ENCODE peak calls at places on chromosomes 13 and 19, in eight cellular contexts. C is epithelial cell of esophagus; W is HFF-Myc; Q is activated naive CD4-positive, alpha-beta T cell; G is BE2C; X is RWPE1; Z is stimulated activated CD4-positive, alpha-beta T cell treated with anti-CD3 and anti-CD28 coated beads, Interleukin-12 subunit alpha, Interleukin-12 subunit beta, amount 100 ng/mL, for 4 hours; S is T-helper 1 cell. A is an unnamed sample.

GRCh38 chr19:53432088-53432661 is 391 bp downstream of the ZNF761 start:
- DNase-seq in C (peak), X (peak), W (no peak), Q (no peak), S (peak), G (peak), Z (peak), A (no peak)

GRCh38 chr19:46728693-46729339 is 11.9 kb upstream of the PRKD2 start:
- DNase-seq in W (no peak), X (peak), C (peak), Z (peak), S (peak), Q (peak), G (peak), A (no peak)

GRCh38 chr19:41694831-41695635 is 7.0 kb upstream of the CEACAM7 start:
- DNase-seq in S (no peak), Z (no peak), W (no peak), G (no peak), Q (no peak), C (no peak), X (no peak), A (no peak)

GRCh38 chr13:97851269-97851668 is 102.2 kb upstream of the IPO5 start:
- DNase-seq in C (no peak), Z (no peak), G (no peak), X (no peak), Q (no peak), S (no peak), W (no peak), A (no peak)

GRCh38 chr13:83943530-83944279 is 61.4 kb upstream of the SLITRK1 start:
- DNase-seq in C (no peak), Q (no peak), Z (no peak), S (no peak), G (no peak), W (no peak), X (no peak), A (no peak)

GRCh38 chr19:15014579-15014978 is 34.7 kb upstream of the CASP14 start:
- DNase-seq in Z (no peak), G (no peak), W (no peak), S (no peak), X (peak), C (no peak), Q (no peak), A (no peak)

GRCh38 chr13:102484329-102484728 is 82.5 kb upstream of the FGF14 start:
- DNase-seq in W (no peak), S (no peak), Z (no peak), Q (no peak), X (peak), G (peak), C (peak), A (no peak)

GRCh38 chr19:48970923-48971395 is 5.8 kb downstream of the FTL start:
- DNase-seq in G (peak), Z (peak), Q (peak), S (peak), X (peak), C (peak), W (no peak), A (no peak)

GRCh38 chr19:4425531-4425930 is 23.1 kb downstream of the CHAF1A start:
- DNase-seq in W (peak), X (no peak), Q (no peak), G (no peak), C (no peak), S (no peak), Z (no peak), A (no peak)

GRCh38 chr13:75319244-75319643 is 162.7 kb downstream of the TBC1D4 start:
- DNase-seq in Z (no peak), Q (no peak), S (no peak), G (no peak), C (peak), W (no peak), X (no peak), A (no peak)

GRCh38 chr19:21848706-21849105 is 12.7 kb upstream of the ZNF43 start:
- DNase-seq in Q (no peak), X (no peak), Z (no peak), G (no peak), S (no peak), C (peak), W (no peak), A (no peak)

GRCh38 chr19:47157455-47158321 is 27.1 kb downstream of the SAE1 start:
- DNase-seq in Z (no peak), Q (peak), G (no peak), X (peak), W (no peak), C (peak), S (no peak), A (no peak)

GRCh38 chr19:16208847-16209246 is 11.1 kb downstream of the AP1M1 start:
- DNase-seq in C (no peak), Q (no peak), X (no peak), S (no peak), G (no peak), Z (no peak), W (no peak), A (no peak)

GRCh38 chr13:112752211-112752610 is 62.4 kb downstream of the ATP11A start:
- DNase-seq in C (no peak), S (no peak), Q (no peak), Z (no peak), G (no peak), X (no peak), W (no peak), A (no peak)

GRCh38 chr13:112769615-112770014 is 79.8 kb downstream of the ATP11A start:
- DNase-seq in X (no peak), Z (no peak), W (no peak), Q (no peak), S (no peak), C (no peak), G (no peak), A (no peak)

GRCh38 chr13:51251480-51251879 is 29.3 kb downstream of the FAM124A start:
- DNase-seq in C (no peak), Q (no peak), X (no peak), S (no peak), Z (no peak), G (no peak), W (no peak), A (no peak)

GRCh38 chr13:55219538-55219937 is 1921.2 kb upstream of the PRR20A start:
- DNase-seq in X (no peak), W (no peak), G (no peak), S (no peak), Q (no peak), Z (no peak), C (no peak), A (no peak)

GRCh38 chr13:36997716-36998427 is 1.3 kb downstream of the ALG5 start:
- DNase-seq in W (no peak), Q (no peak), Z (no peak), X (no peak), S (no peak), G (no peak), C (no peak), A (no peak)

GRCh38 chr19:40411125-40411842 is 1.9 kb downstream of the PRX start:
- DNase-seq in S (no peak), Z (no peak), Q (no peak), X (no peak), C (no peak), W (no peak), G (no peak), A (no peak)

GRCh38 chr19:23203841-23204344 is 46.3 kb downstream of the ZNF724 start:
- DNase-seq in S (no peak), Z (no peak), X (no peak), Q (no peak), W (no peak), G (no peak), C (no peak), A (no peak)

GRCh38 chr19:39497850-39498261 is 891 bp upstream of the DLL3 start:
- DNase-seq in Z (no peak), S (no peak), X (no peak), Q (no peak), G (peak), C (peak), W (no peak), A (no peak)

GRCh38 chr13:48264052-48264451 is 31.0 kb downstream of the ITM2B start:
- DNase-seq in C (no peak), Q (no peak), X (no peak), W (no peak), S (no peak), G (no peak), Z (no peak), A (no peak)

A was measured in SK-N-MC.